ENCODE peak calls at places on chromosome 6, in seven cellular contexts. K is amygdala; T is EH; S is ACHN; G is activated naive CD8-positive, alpha-beta T cell treated with anti-CD3 and anti-CD28 coated beads, Interleukin-2, amount 50 U/mL, for 24 hours; Y is heart left ventricle; D is activated naive CD4-positive, alpha-beta T cell treated with anti-CD3 and anti-CD28 coated beads for 36 hours. V is an unnamed sample.

GRCh38 chr6:26575494-26575939 is 21.2 kb upstream of the ABT1 start:
- DNase-seq in K (no peak), D (no peak), T (peak), Y (no peak), G (no peak), S (no peak), V (no peak)

GRCh38 chr6:77463308-77463880 is at the start of gene HTR1B:
- DNase-seq in T (peak), G (no peak), K (no peak), Y (no peak), S (no peak), D (no peak), V (no peak)

GRCh38 chr6:56072856-56073255 is 174.5 kb downstream of the COL21A1 start:
- DNase-seq in D (no peak), S (no peak), Y (no peak), G (no peak), K (no peak), T (peak), V (no peak)

GRCh38 chr6:13331516-13332348 is 3.4 kb upstream of the TBC1D7 start:
- DNase-seq in Y (no peak), D (no peak), K (no peak), T (peak), S (peak), G (no peak), V (no peak)

GRCh38 chr6:21496275-21496674 is 97.3 kb upstream of the SOX4 start:
- DNase-seq in K (no peak), T (no peak), S (no peak), Y (no peak), D (no peak), G (no peak), V (no peak)

GRCh38 chr6:36349240-36349639 is 12.6 kb upstream of the BNIP5 start:
- DNase-seq in Y (no peak), D (peak), G (no peak), S (no peak), K (no peak), T (no peak), V (no peak)

GRCh38 chr6:127518710-127519468 is at the start of gene MTCL3:
- DNase-seq in T (peak), G (peak), Y (no peak), K (no peak), D (peak), S (peak), V (no peak)

GRCh38 chr6:108027594-108027993 is 46.9 kb downstream of the OSTM1 start:
- DNase-seq in K (no peak), S (no peak), D (no peak), Y (no peak), G (no peak), T (peak), V (no peak)

GRCh38 chr6:86949776-86950175 is 12.4 kb downstream of the HTR1E start:
- DNase-seq in K (no peak), Y (no peak), T (no peak), G (no peak), S (no peak), D (no peak), V (no peak)

GRCh38 chr6:24126586-24127192 is 674 bp downstream of the NRSN1 start:
- DNase-seq in T (peak), K (no peak), Y (no peak), S (peak), G (peak), D (peak), V (peak)

V was measured in GM12891.